ENCODE peak calls at places on chromosomes 7 and 10, in four cellular contexts. S is GM12878, O is HepG2, G is K562. Y is an unnamed sample.
A peak's percentile ranks its signal among the peaks of the same experiment; 100 is the strongest.

GRCh38 chr10:44853148-44853734 is 57.9 kb upstream of the TMEM72 start:
- DNase-seq in S (no peak), O (no peak), G (no peak), Y (peak; percentile 7)

GRCh38 chr7:127650842-127651555 is 995 bp upstream of the SND1 start:
- DNase-seq in S (no peak), O (no peak), G (no peak), Y (no peak)

GRCh38 chr7:315516-316265 is 25.7 kb downstream of the FOXL3 start:
- DNase-seq in S (no peak), O (no peak), G (no peak), Y (no peak)

GRCh38 chr10:133264455-133264854 is 12.2 kb downstream of the ADAM8 start:
- DNase-seq in S (no peak), O (no peak), G (no peak), Y (no peak)

GRCh38 chr10:132094581-132095234 is 29.0 kb downstream of the JAKMIP3 start:
- DNase-seq in S (no peak), O (no peak), G (no peak), Y (no peak)

GRCh38 chr7:78019457-78020130 is 221.0 kb downstream of the PHTF2 start:
- DNase-seq in S (no peak), O (peak; percentile 45), G (peak; percentile 94), Y (peak; percentile 75)

GRCh38 chr10:76333801-76334200 is 902.4 kb downstream of the LRMDA start:
- DNase-seq in S (no peak), O (no peak), G (no peak), Y (no peak)

GRCh38 chr7:101140339-101140699 is 13.4 kb downstream of the SERPINE1 start:
- DNase-seq in S (no peak), O (no peak), G (no peak), Y (peak; percentile 37)

GRCh38 chr7:113010377-113010776 is 76.2 kb downstream of the GPR85 start:
- DNase-seq in S (no peak), O (no peak), G (no peak), Y (no peak)

GRCh38 chr7:159040912-159041711 is 103.6 kb downstream of the VIPR2 start:
- DNase-seq in S (no peak), O (no peak), G (no peak), Y (no peak)

GRCh38 chr10:42615419-42615818 is 23.0 kb downstream of the ZNF33B start:
- DNase-seq in S (no peak), O (no peak), G (no peak), Y (no peak)

GRCh38 chr10:80608706-80609105 is 71.0 kb downstream of the SH2D4B start:
- DNase-seq in S (no peak), O (no peak), G (no peak), Y (no peak)

GRCh38 chr7:33743594-33743993 is 161.7 kb upstream of the BMPER start:
- DNase-seq in S (no peak), O (no peak), G (no peak), Y (no peak)

GRCh38 chr10:46298346-46299266 is 11.8 kb downstream of the ANTXRL start:
- DNase-seq in S (no peak), O (no peak), G (no peak), Y (no peak)

DNA sequence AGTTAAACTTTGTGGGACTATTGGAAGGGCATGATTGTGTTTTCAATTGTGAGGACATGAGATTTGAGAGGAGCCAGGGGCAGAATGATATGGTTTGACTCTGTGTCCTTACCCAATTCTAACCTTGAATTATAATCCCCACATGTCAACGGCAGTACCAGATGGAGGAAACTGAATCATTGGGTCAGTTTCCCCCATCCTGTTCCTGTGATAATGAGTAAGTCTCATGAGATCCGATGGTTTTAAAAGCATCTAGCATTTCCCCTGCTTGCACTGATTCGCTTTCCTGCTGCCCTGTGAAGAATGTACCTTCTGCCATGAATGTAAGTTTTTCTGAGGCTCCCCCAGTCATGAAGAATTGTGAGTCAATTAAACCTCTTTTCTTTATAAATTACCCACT is 1367.1 kb downstream of the XPNPEP1 start:
- DNase-seq in S (no peak), O (no peak), G (no peak), Y (peak; percentile 18)
- TF ChIP-seq MYC in S (no peak), O (no peak), G (no peak), Y (no peak)

DNA sequence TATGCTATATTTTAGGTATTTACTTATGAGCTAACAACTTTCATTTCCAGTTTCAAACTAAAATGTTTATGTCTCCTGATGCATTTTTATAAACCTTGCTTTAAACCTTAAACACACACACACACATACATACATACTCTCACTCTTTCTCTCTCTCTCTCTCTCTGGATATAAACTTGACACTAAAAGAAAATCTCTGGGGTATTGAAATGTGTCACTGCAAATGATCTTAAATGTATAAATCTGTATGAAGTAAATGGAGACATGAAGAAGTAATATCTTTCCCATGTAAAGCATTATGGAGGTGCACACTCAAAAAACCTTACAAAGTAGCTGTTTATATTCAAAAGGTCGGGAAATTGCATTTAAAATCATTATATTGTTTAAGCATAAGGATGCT is 37.0 kb downstream of the RELN start:
- DNase-seq in S (no peak), O (no peak), G (no peak), Y (no peak)
- H2AFZ ChIP-seq in S (no peak overlapping the region), O (no peak overlapping the region), G (no peak overlapping the region), Y (no peak overlapping the region)

GRCh38 chr7:122988333-122988732 is 7.2 kb downstream of the TAS2R16 start:
- DNase-seq in S (no peak), O (no peak), G (no peak), Y (no peak)
- TF ChIP-seq MYC in S (no peak), O (no peak), G (no peak), Y (no peak)

GRCh38 chr10:124060148-124060720 is 33.2 kb downstream of the CHST15 start:
- DNase-seq in S (no peak), O (no peak), G (no peak), Y (no peak)

GRCh38 chr10:124063736-124064135 is 29.7 kb downstream of the CHST15 start:
- DNase-seq in S (no peak), O (peak; percentile 32), G (no peak), Y (peak; percentile 67)

GRCh38 chr10:124061030-124061429 is 32.4 kb downstream of the CHST15 start:
- DNase-seq in S (no peak), O (no peak), G (no peak), Y (no peak)

GRCh38 chr10:124064158-124064603 is 29.2 kb downstream of the CHST15 start:
- DNase-seq in S (no peak), O (peak; percentile 78), G (no peak), Y (no peak)

GRCh38 chr10:124062390-124062789 is 31.0 kb downstream of the CHST15 start:
- DNase-seq in S (no peak), O (peak; percentile 70), G (no peak), Y (no peak)
- H2AFZ ChIP-seq in S (no peak overlapping the region), O (no peak overlapping the region), G (no peak overlapping the region), Y (no peak overlapping the region)

GRCh38 chr10:65183236-65183635 is 1662.0 kb downstream of the REEP3 start:
- DNase-seq in S (no peak), O (no peak), G (no peak), Y (no peak)
- TF ChIP-seq MYC in S (no peak), O (no peak), G (no peak), Y (no peak)

GRCh38 chr10:121158988-121159579 is 307.9 kb downstream of the WDR11 start:
- DNase-seq in S (no peak), O (peak; percentile 6), G (no peak), Y (no peak)
- H2AFZ ChIP-seq in S (no peak overlapping the region), O (no peak overlapping the region), G (no peak overlapping the region), Y (no peak overlapping the region)

GRCh38 chr7:70349819-70350218 is 751.5 kb downstream of the AUTS2 start:
- DNase-seq in S (no peak), O (no peak), G (no peak), Y (no peak)
- TF ChIP-seq MYC in S (no peak), O (no peak), G (no peak), Y (no peak)